ENCODE peak calls at places on chromosomes 1 and 21, in six cellular contexts. One of them, this sample, is unnamed.

GRCh38 chr21:42114646-42115045 is 43.5 kb downstream of the UMODL1 start:
- DNase-seq in Peyer's patch: no peak
- DNase-seq in esophagus muscularis mucosa: no peak
- DNase-seq in endothelial cell of umbilical vein: no peak
- DNase-seq in esophagus squamous epithelium: no peak
- DNase-seq in K562: no peak
- DNase-seq in this sample: no peak

GRCh38 chr1:191074877-191075276 is 597.2 kb upstream of the BRINP3 start:
- DNase-seq in K562: no peak
- DNase-seq in Peyer's patch: no peak
- DNase-seq in esophagus squamous epithelium: no peak
- DNase-seq in esophagus muscularis mucosa: no peak
- DNase-seq in endothelial cell of umbilical vein: no peak
- DNase-seq in this sample: no peak

GRCh38 chr1:89602871-89603404 is 30.0 kb upstream of the LRRC8C start:
- DNase-seq in esophagus squamous epithelium: no peak
- DNase-seq in esophagus muscularis mucosa: no peak
- DNase-seq in endothelial cell of umbilical vein: no peak
- DNase-seq in Peyer's patch: no peak
- DNase-seq in K562: no peak
- DNase-seq in this sample: no peak

GRCh38 chr1:224098007-224098406 is 15.9 kb upstream of the FBXO28 start:
- DNase-seq in endothelial cell of umbilical vein: no peak
- DNase-seq in esophagus squamous epithelium: no peak
- DNase-seq in Peyer's patch: no peak
- DNase-seq in esophagus muscularis mucosa: no peak
- DNase-seq in K562: no peak
- DNase-seq in this sample: no peak

GRCh38 chr1:85406887-85407593 is 57.9 kb downstream of the DDAH1 start:
- DNase-seq in Peyer's patch: no peak
- DNase-seq in endothelial cell of umbilical vein: peak; percentile 96
- DNase-seq in esophagus squamous epithelium: no peak
- DNase-seq in esophagus muscularis mucosa: no peak
- DNase-seq in K562: no peak
- DNase-seq in this sample: peak; percentile 35

GRCh38 chr1:26608895-26609294 is 79.3 kb downstream of the RPS6KA1 start:
- DNase-seq in esophagus muscularis mucosa: no peak
- DNase-seq in Peyer's patch: no peak
- DNase-seq in K562: no peak
- DNase-seq in endothelial cell of umbilical vein: no peak
- DNase-seq in esophagus squamous epithelium: no peak
- DNase-seq in this sample: no peak

GRCh38 chr1:23931481-23931880 is 18.3 kb upstream of the CNR2 start:
- DNase-seq in Peyer's patch: no peak
- DNase-seq in endothelial cell of umbilical vein: no peak
- DNase-seq in K562: no peak
- DNase-seq in esophagus squamous epithelium: no peak
- DNase-seq in esophagus muscularis mucosa: no peak
- DNase-seq in this sample: no peak

GRCh38 chr1:245969274-245969673 is 537.8 kb downstream of the SMYD3 start:
- DNase-seq in esophagus muscularis mucosa: no peak
- DNase-seq in esophagus squamous epithelium: no peak
- DNase-seq in Peyer's patch: no peak
- DNase-seq in endothelial cell of umbilical vein: peak; percentile 92
- DNase-seq in K562: no peak
- DNase-seq in this sample: peak; percentile 47

GRCh38 chr1:41296476-41296875 is 54.4 kb upstream of the SCMH1 start:
- DNase-seq in esophagus muscularis mucosa: no peak
- DNase-seq in esophagus squamous epithelium: no peak
- DNase-seq in Peyer's patch: no peak
- DNase-seq in endothelial cell of umbilical vein: no peak
- DNase-seq in K562: no peak
- DNase-seq in this sample: no peak

GRCh38 chr1:118900643-118901440 is 87.3 kb downstream of the TBX15 start:
- DNase-seq in esophagus muscularis mucosa: peak; percentile 39
- DNase-seq in esophagus squamous epithelium: no peak
- DNase-seq in endothelial cell of umbilical vein: no peak
- DNase-seq in K562: no peak
- DNase-seq in Peyer's patch: no peak
- DNase-seq in this sample: no peak

GRCh38 chr1:12380316-12381249 is 150.8 kb downstream of the VPS13D start:
- DNase-seq in Peyer's patch: no peak
- DNase-seq in K562: no peak
- DNase-seq in endothelial cell of umbilical vein: no peak
- DNase-seq in esophagus muscularis mucosa: no peak
- DNase-seq in esophagus squamous epithelium: no peak
- DNase-seq in this sample: no peak

GRCh38 chr1:22976461-22977243 is 4.0 kb upstream of the LACTBL1 start:
- DNase-seq in endothelial cell of umbilical vein: peak; percentile 83
- DNase-seq in esophagus squamous epithelium: peak; percentile 10
- DNase-seq in K562: peak; percentile 84
- DNase-seq in esophagus muscularis mucosa: no peak
- DNase-seq in Peyer's patch: peak; percentile 70
- DNase-seq in this sample: peak; percentile 52

GRCh38 chr1:3468236-3469103 is 14.0 kb downstream of the ARHGEF16 start:
- DNase-seq in esophagus squamous epithelium: no peak
- DNase-seq in endothelial cell of umbilical vein: no peak
- DNase-seq in Peyer's patch: no peak
- DNase-seq in K562: no peak
- DNase-seq in esophagus muscularis mucosa: no peak
- DNase-seq in this sample: no peak

GRCh38 chr21:19522384-19522783 is 1118.8 kb upstream of the TMPRSS15 start:
- DNase-seq in Peyer's patch: no peak
- DNase-seq in esophagus squamous epithelium: no peak
- DNase-seq in esophagus muscularis mucosa: no peak
- DNase-seq in endothelial cell of umbilical vein: no peak
- DNase-seq in K562: no peak
- DNase-seq in this sample: no peak

GRCh38 chr1:24463756-24464377 is 38.8 kb upstream of the RCAN3 start:
- DNase-seq in K562: no peak
- DNase-seq in esophagus muscularis mucosa: no peak
- DNase-seq in endothelial cell of umbilical vein: no peak
- DNase-seq in Peyer's patch: no peak
- DNase-seq in esophagus squamous epithelium: no peak
- DNase-seq in this sample: no peak

GRCh38 chr21:44282370-44282769 is 3.3 kb upstream of the AIRE start:
- DNase-seq in Peyer's patch: no peak
- DNase-seq in K562: no peak
- DNase-seq in esophagus squamous epithelium: no peak
- DNase-seq in endothelial cell of umbilical vein: no peak
- DNase-seq in esophagus muscularis mucosa: no peak
- DNase-seq in this sample: no peak

GRCh38 chr21:31781737-31782136 is 49.8 kb upstream of the SCAF4 start:
- DNase-seq in Peyer's patch: no peak
- DNase-seq in K562: no peak
- DNase-seq in esophagus squamous epithelium: no peak
- DNase-seq in endothelial cell of umbilical vein: no peak
- DNase-seq in esophagus muscularis mucosa: no peak
- DNase-seq in this sample: peak; percentile 46

GRCh38 chr1:154926201-154926600 is 10.3 kb downstream of the PMVK start:
- DNase-seq in esophagus muscularis mucosa: no peak
- DNase-seq in endothelial cell of umbilical vein: no peak
- DNase-seq in K562: no peak
- DNase-seq in esophagus squamous epithelium: no peak
- DNase-seq in Peyer's patch: no peak
- DNase-seq in this sample: no peak

GRCh38 chr21:31235671-31236450 is 108.2 kb downstream of the TIAM1 start:
- DNase-seq in esophagus muscularis mucosa: no peak
- DNase-seq in esophagus squamous epithelium: no peak
- DNase-seq in endothelial cell of umbilical vein: no peak
- DNase-seq in K562: no peak
- DNase-seq in Peyer's patch: no peak
- DNase-seq in this sample: no peak

GRCh38 chr1:26863677-26864060 is 720 bp downstream of the SFN start:
- DNase-seq in esophagus squamous epithelium: no peak
- DNase-seq in K562: no peak
- DNase-seq in esophagus muscularis mucosa: no peak
- DNase-seq in Peyer's patch: peak; percentile 60
- DNase-seq in endothelial cell of umbilical vein: no peak
- DNase-seq in this sample: no peak

GRCh38 chr1:184110253-184111204 is 59.0 kb downstream of the TSEN15 start:
- DNase-seq in Peyer's patch: no peak
- DNase-seq in esophagus muscularis mucosa: no peak
- DNase-seq in endothelial cell of umbilical vein: no peak
- DNase-seq in K562: no peak
- DNase-seq in esophagus squamous epithelium: no peak
- DNase-seq in this sample: no peak

GRCh38 chr1:32341186-32341757 is 5.2 kb upstream of the MARCKSL1 start:
- DNase-seq in endothelial cell of umbilical vein: no peak
- DNase-seq in K562: no peak
- DNase-seq in Peyer's patch: no peak
- DNase-seq in esophagus muscularis mucosa: no peak
- DNase-seq in esophagus squamous epithelium: no peak
- DNase-seq in this sample: no peak

GRCh38 chr1:152658649-152659048 is 4.5 kb upstream of the LCE2D start:
- DNase-seq in Peyer's patch: no peak
- DNase-seq in esophagus muscularis mucosa: no peak
- DNase-seq in esophagus squamous epithelium: no peak
- DNase-seq in K562: no peak
- DNase-seq in endothelial cell of umbilical vein: no peak
- DNase-seq in this sample: no peak

GRCh38 chr1:206703647-206704046 is 18.9 kb downstream of the MAPKAPK2 start:
- DNase-seq in esophagus muscularis mucosa: no peak
- DNase-seq in K562: no peak
- DNase-seq in endothelial cell of umbilical vein: no peak
- DNase-seq in Peyer's patch: no peak
- DNase-seq in esophagus squamous epithelium: no peak
- DNase-seq in this sample: no peak

GRCh38 chr1:76125441-76126215 is 51.1 kb downstream of the ST6GALNAC3 start:
- DNase-seq in Peyer's patch: no peak
- DNase-seq in endothelial cell of umbilical vein: no peak
- DNase-seq in esophagus muscularis mucosa: no peak
- DNase-seq in esophagus squamous epithelium: no peak
- DNase-seq in K562: no peak
- DNase-seq in this sample: no peak

GRCh38 chr1:241156231-241156965 is 200.6 kb downstream of the RGS7 start:
- DNase-seq in endothelial cell of umbilical vein: peak; percentile 28
- DNase-seq in Peyer's patch: peak; percentile 54
- DNase-seq in esophagus squamous epithelium: no peak
- DNase-seq in K562: no peak
- DNase-seq in esophagus muscularis mucosa: no peak
- DNase-seq in this sample: peak; percentile 38

GRCh38 chr1:166603296-166603695 is 236.0 kb upstream of the POGK start:
- DNase-seq in esophagus squamous epithelium: no peak
- DNase-seq in esophagus muscularis mucosa: no peak
- DNase-seq in Peyer's patch: no peak
- DNase-seq in K562: no peak
- DNase-seq in endothelial cell of umbilical vein: no peak
- DNase-seq in this sample: no peak

GRCh38 chr1:69540052-69540451 is 27.7 kb upstream of the LRRC7 start:
- DNase-seq in Peyer's patch: no peak
- DNase-seq in K562: peak; percentile 13
- DNase-seq in esophagus squamous epithelium: no peak
- DNase-seq in endothelial cell of umbilical vein: no peak
- DNase-seq in esophagus muscularis mucosa: no peak
- DNase-seq in this sample: no peak

GRCh38 chr1:157105298-157105987 is 5.8 kb upstream of the ETV3L start:
- DNase-seq in Peyer's patch: no peak
- DNase-seq in esophagus muscularis mucosa: no peak
- DNase-seq in K562: no peak
- DNase-seq in esophagus squamous epithelium: no peak
- DNase-seq in endothelial cell of umbilical vein: no peak
- DNase-seq in this sample: no peak

GRCh38 chr1:11273595-11274234 is 717 bp downstream of the UBIAD1 start:
- DNase-seq in K562: no peak
- DNase-seq in Peyer's patch: no peak
- DNase-seq in esophagus muscularis mucosa: no peak
- DNase-seq in esophagus squamous epithelium: no peak
- DNase-seq in endothelial cell of umbilical vein: no peak
- DNase-seq in this sample: no peak

GRCh38 chr1:11272544-11272841 is 505 bp upstream of the UBIAD1 start:
- DNase-seq in endothelial cell of umbilical vein: peak; percentile 63
- DNase-seq in esophagus squamous epithelium: no peak
- DNase-seq in Peyer's patch: no peak
- DNase-seq in K562: no peak
- DNase-seq in esophagus muscularis mucosa: no peak
- DNase-seq in this sample: no peak

GRCh38 chr1:11272842-11273594 is at the start of gene UBIAD1:
- DNase-seq in K562: peak; percentile 98
- DNase-seq in esophagus muscularis mucosa: peak; percentile 97
- DNase-seq in esophagus squamous epithelium: peak; percentile 49
- DNase-seq in Peyer's patch: peak; percentile 92
- DNase-seq in endothelial cell of umbilical vein: peak; percentile 87
- DNase-seq in this sample: no peak
- TF ChIP-seq POLR2A in K562: peak; percentile 97
- TF ChIP-seq POLR2A in esophagus muscularis mucosa: no peak
- TF ChIP-seq POLR2A in esophagus squamous epithelium: peak; percentile 62
- TF ChIP-seq POLR2A in Peyer's patch: peak; percentile 77
- TF ChIP-seq POLR2A in endothelial cell of umbilical vein: peak; percentile 80
- TF ChIP-seq POLR2A in this sample: peak; percentile 48

GRCh38 chr1:47937586-47937985 is 59.6 kb downstream of the TRABD2B start:
- DNase-seq in esophagus squamous epithelium: no peak
- DNase-seq in K562: no peak
- DNase-seq in endothelial cell of umbilical vein: no peak
- DNase-seq in esophagus muscularis mucosa: no peak
- DNase-seq in Peyer's patch: no peak
- DNase-seq in this sample: no peak
- TF ChIP-seq POLR2A in esophagus squamous epithelium: no peak
- TF ChIP-seq POLR2A in K562: no peak
- TF ChIP-seq POLR2A in endothelial cell of umbilical vein: no peak
- TF ChIP-seq POLR2A in esophagus muscularis mucosa: no peak
- TF ChIP-seq POLR2A in Peyer's patch: no peak
- TF ChIP-seq POLR2A in this sample: no peak

GRCh38 chr1:36304970-36305914 is 926 bp upstream of the SH3D21 start:
- DNase-seq in esophagus squamous epithelium: no peak
- DNase-seq in K562: no peak
- DNase-seq in esophagus muscularis mucosa: no peak
- DNase-seq in Peyer's patch: no peak
- DNase-seq in endothelial cell of umbilical vein: no peak
- DNase-seq in this sample: no peak

GRCh38 chr1:36305915-36306209 is 306 bp upstream of the SH3D21 start:
- DNase-seq in endothelial cell of umbilical vein: no peak
- DNase-seq in esophagus muscularis mucosa: no peak
- DNase-seq in Peyer's patch: no peak
- DNase-seq in K562: no peak
- DNase-seq in esophagus squamous epithelium: no peak
- DNase-seq in this sample: no peak

GRCh38 chr1:36306210-36306901 is at the start of gene SH3D21:
- DNase-seq in esophagus muscularis mucosa: no peak
- DNase-seq in Peyer's patch: peak; percentile 88
- DNase-seq in endothelial cell of umbilical vein: peak; percentile 20
- DNase-seq in K562: peak; percentile 38
- DNase-seq in esophagus squamous epithelium: no peak
- DNase-seq in this sample: no peak

GRCh38 chr1:36307601-36308330 is 1.6 kb downstream of the SH3D21 start:
- DNase-seq in esophagus squamous epithelium: no peak
- DNase-seq in endothelial cell of umbilical vein: no peak
- DNase-seq in Peyer's patch: no peak
- DNase-seq in esophagus muscularis mucosa: no peak
- DNase-seq in K562: no peak
- DNase-seq in this sample: no peak

GRCh38 chr1:36306902-36307456 is 811 bp downstream of the SH3D21 start:
- DNase-seq in endothelial cell of umbilical vein: peak; percentile 97
- DNase-seq in K562: peak; percentile 100
- DNase-seq in esophagus muscularis mucosa: peak; percentile 96
- DNase-seq in Peyer's patch: peak; percentile 98
- DNase-seq in esophagus squamous epithelium: no peak
- DNase-seq in this sample: no peak
- TF ChIP-seq POLR2A in endothelial cell of umbilical vein: peak; percentile 95
- TF ChIP-seq POLR2A in K562: peak; percentile 82
- TF ChIP-seq POLR2A in esophagus muscularis mucosa: no peak
- TF ChIP-seq POLR2A in Peyer's patch: peak; percentile 78
- TF ChIP-seq POLR2A in esophagus squamous epithelium: peak; percentile 79
- TF ChIP-seq POLR2A in this sample: no peak

GRCh38 chr1:9052272-9053049 is 17.0 kb downstream of the SLC2A5 start:
- DNase-seq in K562: no peak
- DNase-seq in esophagus muscularis mucosa: no peak
- DNase-seq in endothelial cell of umbilical vein: no peak
- DNase-seq in Peyer's patch: peak; percentile 0
- DNase-seq in esophagus squamous epithelium: no peak
- DNase-seq in this sample: no peak
- TF ChIP-seq POLR2A in K562: no peak
- TF ChIP-seq POLR2A in esophagus muscularis mucosa: no peak
- TF ChIP-seq POLR2A in endothelial cell of umbilical vein: no peak
- TF ChIP-seq POLR2A in Peyer's patch: no peak
- TF ChIP-seq POLR2A in esophagus squamous epithelium: no peak
- TF ChIP-seq POLR2A in this sample: no peak